ENCODE peak calls at places on chromosomes 5 and 9, in five cellular contexts. One of them, this sample, is unnamed. For H3K36me3, the result is how much of the 10 kb centered on the place peaks cover.

GRCh38 chr5:1729641-1730486 is 69.8 kb downstream of the MRPL36 start:
- DNase-seq in left ventricle myocardium inferior: no peak
- DNase-seq in tibial artery: peak
- DNase-seq in neural progenitor cell: no peak
- DNase-seq in aorta: no peak
- DNase-seq in this sample: no peak

GRCh38 chr9:94912700-94913249 is 186.3 kb downstream of the AOPEP start:
- DNase-seq in neural progenitor cell: peak
- DNase-seq in tibial artery: no peak
- DNase-seq in aorta: no peak
- DNase-seq in left ventricle myocardium inferior: no peak
- DNase-seq in this sample: peak

GRCh38 chr5:102718819-102719218 is 36.3 kb upstream of the PAM start:
- DNase-seq in neural progenitor cell: no peak
- DNase-seq in left ventricle myocardium inferior: no peak
- DNase-seq in tibial artery: no peak
- DNase-seq in aorta: no peak
- DNase-seq in this sample: no peak

GRCh38 chr5:179146277-179146676 is 86.1 kb downstream of the ZNF354C start:
- DNase-seq in tibial artery: no peak
- DNase-seq in left ventricle myocardium inferior: no peak
- DNase-seq in aorta: peak
- DNase-seq in neural progenitor cell: no peak
- DNase-seq in this sample: no peak

GRCh38 chr5:51404256-51404655 is 21.0 kb downstream of the ISL1 start:
- DNase-seq in tibial artery: no peak
- DNase-seq in aorta: no peak
- DNase-seq in neural progenitor cell: no peak
- DNase-seq in left ventricle myocardium inferior: no peak
- DNase-seq in this sample: no peak

GRCh38 chr9:34603610-34604231 is 8.2 kb downstream of the RPP25L start:
- DNase-seq in left ventricle myocardium inferior: peak
- DNase-seq in tibial artery: peak
- DNase-seq in aorta: peak
- DNase-seq in neural progenitor cell: peak
- DNase-seq in this sample: peak

GRCh38 chr5:91378683-91379601 is 4.2 kb downstream of the ARRDC3 start:
- DNase-seq in aorta: no peak
- DNase-seq in neural progenitor cell: no peak
- DNase-seq in tibial artery: no peak
- DNase-seq in left ventricle myocardium inferior: no peak
- DNase-seq in this sample: no peak

GRCh38 chr5:161546463-161547301 is at the start of gene GABRB2:
- DNase-seq in left ventricle myocardium inferior: peak
- DNase-seq in tibial artery: no peak
- DNase-seq in neural progenitor cell: peak
- DNase-seq in aorta: peak
- DNase-seq in this sample: no peak

GRCh38 chr5:170220196-170220595 is 12.6 kb upstream of the C5orf58 start:
- DNase-seq in tibial artery: no peak
- DNase-seq in left ventricle myocardium inferior: no peak
- DNase-seq in aorta: no peak
- DNase-seq in neural progenitor cell: no peak
- DNase-seq in this sample: no peak

GRCh38 chr9:79403495-79403894 is 168.3 kb upstream of the TLE4 start:
- DNase-seq in neural progenitor cell: no peak
- DNase-seq in left ventricle myocardium inferior: no peak
- DNase-seq in aorta: no peak
- DNase-seq in tibial artery: no peak
- DNase-seq in this sample: no peak

GRCh38 chr9:73149371-73150067 is 2.1 kb upstream of the ANXA1 start:
- DNase-seq in neural progenitor cell: no peak
- DNase-seq in tibial artery: no peak
- DNase-seq in left ventricle myocardium inferior: no peak
- DNase-seq in aorta: no peak
- DNase-seq in this sample: peak

GRCh38 chr5:82931110-82931509 is 146.1 kb downstream of the TMEM167A start:
- DNase-seq in left ventricle myocardium inferior: no peak
- DNase-seq in neural progenitor cell: no peak
- DNase-seq in aorta: no peak
- DNase-seq in tibial artery: no peak
- DNase-seq in this sample: no peak

GRCh38 chr5:61332369-61332745 is 299 bp downstream of the ZSWIM6 start:
- DNase-seq in left ventricle myocardium inferior: peak
- DNase-seq in tibial artery: peak
- DNase-seq in aorta: peak
- DNase-seq in neural progenitor cell: peak
- DNase-seq in this sample: peak

GRCh38 chr9:120998111-120998510 is 52.0 kb downstream of the C5 start:
- DNase-seq in neural progenitor cell: no peak
- DNase-seq in aorta: no peak
- DNase-seq in tibial artery: no peak
- DNase-seq in left ventricle myocardium inferior: no peak
- DNase-seq in this sample: no peak

GRCh38 chr9:133403766-133404439 is 13.9 kb downstream of the REXO4 start:
- DNase-seq in tibial artery: no peak
- DNase-seq in neural progenitor cell: peak
- DNase-seq in aorta: no peak
- DNase-seq in left ventricle myocardium inferior: no peak
- DNase-seq in this sample: peak

GRCh38 chr5:154189256-154189818 is 1.2 kb upstream of the GALNT10 start:
- DNase-seq in tibial artery: peak
- DNase-seq in aorta: no peak
- DNase-seq in neural progenitor cell: peak
- DNase-seq in left ventricle myocardium inferior: peak
- DNase-seq in this sample: no peak

GRCh38 chr5:150428106-150428876 is 15.6 kb upstream of the CD74 start:
- DNase-seq in aorta: no peak
- DNase-seq in left ventricle myocardium inferior: peak
- DNase-seq in tibial artery: no peak
- DNase-seq in neural progenitor cell: no peak
- DNase-seq in this sample: no peak

GRCh38 chr9:89619739-89620138 is 14.9 kb downstream of the GADD45G start:
- DNase-seq in tibial artery: no peak
- DNase-seq in aorta: no peak
- DNase-seq in neural progenitor cell: no peak
- DNase-seq in left ventricle myocardium inferior: no peak
- DNase-seq in this sample: no peak

GRCh38 chr5:151144922-151145321 is 12.7 kb downstream of the ANXA6 start:
- DNase-seq in neural progenitor cell: no peak
- DNase-seq in tibial artery: no peak
- DNase-seq in left ventricle myocardium inferior: no peak
- DNase-seq in aorta: no peak
- DNase-seq in this sample: no peak

GRCh38 chr5:10246761-10247160 is 2.9 kb downstream of the ATPSCKMT start:
- DNase-seq in neural progenitor cell: no peak
- DNase-seq in tibial artery: no peak
- DNase-seq in aorta: no peak
- DNase-seq in left ventricle myocardium inferior: no peak
- DNase-seq in this sample: no peak

GRCh38 chr5:132289097-132289496 is 5.1 kb upstream of the SLC22A4 start:
- DNase-seq in neural progenitor cell: no peak
- DNase-seq in aorta: no peak
- DNase-seq in tibial artery: no peak
- DNase-seq in left ventricle myocardium inferior: no peak
- DNase-seq in this sample: no peak

GRCh38 chr9:116405321-116405720 is 251.7 kb downstream of the PAPPA start:
- DNase-seq in tibial artery: no peak
- DNase-seq in left ventricle myocardium inferior: no peak
- DNase-seq in neural progenitor cell: no peak
- DNase-seq in aorta: no peak
- DNase-seq in this sample: no peak

GRCh38 chr5:157977957-157978505 is 119.1 kb upstream of the CLINT1 start:
- DNase-seq in left ventricle myocardium inferior: peak
- DNase-seq in aorta: no peak
- DNase-seq in neural progenitor cell: no peak
- DNase-seq in tibial artery: no peak
- DNase-seq in this sample: no peak

GRCh38 chr5:116359575-116359974 is 215.0 kb downstream of the SEMA6A start:
- DNase-seq in aorta: no peak
- DNase-seq in neural progenitor cell: no peak
- DNase-seq in left ventricle myocardium inferior: no peak
- DNase-seq in tibial artery: no peak
- DNase-seq in this sample: no peak

GRCh38 chr5:149417714-149418368 is 38.7 kb upstream of the IL17B start:
- DNase-seq in neural progenitor cell: no peak
- DNase-seq in aorta: peak
- DNase-seq in left ventricle myocardium inferior: no peak
- DNase-seq in tibial artery: no peak
- DNase-seq in this sample: no peak

GRCh38 chr9:114798793-114799427 is 6.9 kb downstream of the TNFSF15 start:
- DNase-seq in tibial artery: no peak
- DNase-seq in neural progenitor cell: no peak
- DNase-seq in aorta: no peak
- DNase-seq in left ventricle myocardium inferior: no peak
- DNase-seq in this sample: no peak

GRCh38 chr5:554284-554988 is 30.2 kb upstream of the SLC9A3 start:
- DNase-seq in left ventricle myocardium inferior: no peak
- DNase-seq in aorta: no peak
- DNase-seq in tibial artery: no peak
- DNase-seq in neural progenitor cell: no peak
- DNase-seq in this sample: no peak

GRCh38 chr5:15105799-15106393 is 234.3 kb upstream of the ANKH start:
- DNase-seq in left ventricle myocardium inferior: no peak
- DNase-seq in aorta: no peak
- DNase-seq in tibial artery: peak
- DNase-seq in neural progenitor cell: peak
- DNase-seq in this sample: peak

GRCh38 chr9:116404228-116404627 is 250.6 kb downstream of the PAPPA start:
- DNase-seq in left ventricle myocardium inferior: no peak
- DNase-seq in neural progenitor cell: no peak
- DNase-seq in aorta: no peak
- DNase-seq in tibial artery: no peak
- DNase-seq in this sample: no peak

GRCh38 chr9:114303977-114304376 is 18.9 kb upstream of the ORM1 start:
- DNase-seq in aorta: no peak
- DNase-seq in neural progenitor cell: no peak
- DNase-seq in tibial artery: no peak
- DNase-seq in left ventricle myocardium inferior: no peak
- DNase-seq in this sample: no peak

GRCh38 chr9:113577525-113578261 is 114.2 kb downstream of the RGS3 start:
- DNase-seq in left ventricle myocardium inferior: peak
- DNase-seq in aorta: peak
- DNase-seq in tibial artery: no peak
- DNase-seq in neural progenitor cell: no peak
- DNase-seq in this sample: peak

GRCh38 chr5:1931590-1932138 is 48.9 kb upstream of the IRX4 start:
- DNase-seq in neural progenitor cell: peak
- DNase-seq in aorta: no peak
- DNase-seq in left ventricle myocardium inferior: peak
- DNase-seq in tibial artery: peak
- DNase-seq in this sample: no peak

GRCh38 chr5:93602261-93603149 is 19.5 kb downstream of the NR2F1 start:
- DNase-seq in aorta: no peak
- DNase-seq in left ventricle myocardium inferior: no peak
- DNase-seq in neural progenitor cell: peak
- DNase-seq in tibial artery: no peak
- DNase-seq in this sample: no peak

GRCh38 chr5:146574713-146575112 is 58.7 kb upstream of the GPR151 start:
- DNase-seq in left ventricle myocardium inferior: no peak
- DNase-seq in tibial artery: no peak
- DNase-seq in aorta: no peak
- DNase-seq in neural progenitor cell: no peak
- DNase-seq in this sample: no peak

GRCh38 chr9:123329329-123329955 is 26.6 kb upstream of the CRB2 start:
- DNase-seq in aorta: peak
- DNase-seq in tibial artery: no peak
- DNase-seq in left ventricle myocardium inferior: no peak
- DNase-seq in neural progenitor cell: no peak
- DNase-seq in this sample: peak

GRCh38 chr5:39399135-39400036 is 25.4 kb downstream of the DAB2 start:
- DNase-seq in left ventricle myocardium inferior: no peak
- DNase-seq in aorta: no peak
- DNase-seq in neural progenitor cell: no peak
- DNase-seq in tibial artery: no peak
- DNase-seq in this sample: peak

GRCh38 chr5:160097981-160098380 is 21.3 kb downstream of the PWWP2A start:
- DNase-seq in left ventricle myocardium inferior: no peak
- DNase-seq in tibial artery: no peak
- DNase-seq in neural progenitor cell: no peak
- DNase-seq in aorta: no peak
- DNase-seq in this sample: no peak
- H3K36me3 ChIP-seq in left ventricle myocardium inferior: under half
- H3K36me3 ChIP-seq in tibial artery: under half
- H3K36me3 ChIP-seq in neural progenitor cell: under half
- H3K36me3 ChIP-seq in aorta: under half
- H3K36me3 ChIP-seq in this sample: under half

DNA sequence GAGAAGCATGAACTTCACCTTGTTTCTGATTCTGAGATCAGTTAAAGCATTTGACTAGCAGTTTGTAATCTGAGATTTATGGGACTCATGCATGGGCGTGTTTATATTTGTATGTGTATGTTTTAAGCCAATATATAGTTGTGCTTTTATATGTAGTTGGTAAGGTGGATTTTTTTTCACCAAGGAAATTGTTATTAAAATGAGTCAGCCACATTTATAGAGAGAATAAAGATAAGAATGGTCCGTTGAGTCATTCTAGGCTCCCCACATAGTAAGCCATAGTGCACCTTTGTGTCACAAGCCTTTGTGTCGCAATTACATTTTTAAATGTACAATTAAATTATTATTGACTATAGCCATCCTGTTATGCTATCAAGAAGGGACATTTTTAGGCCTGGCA is 89.0 kb downstream of the NLN start:
- DNase-seq in neural progenitor cell: no peak
- DNase-seq in left ventricle myocardium inferior: no peak
- DNase-seq in tibial artery: no peak
- DNase-seq in aorta: no peak
- DNase-seq in this sample: no peak
- H3K27ac ChIP-seq in neural progenitor cell: no peak
- H3K27ac ChIP-seq in left ventricle myocardium inferior: no peak
- H3K27ac ChIP-seq in tibial artery: no peak
- H3K27ac ChIP-seq in aorta: no peak
- H3K27ac ChIP-seq in this sample: no peak

GRCh38 chr5:88502179-88503064 is 233.8 kb upstream of the TMEM161B start:
- DNase-seq in aorta: no peak
- DNase-seq in tibial artery: no peak
- DNase-seq in left ventricle myocardium inferior: no peak
- DNase-seq in neural progenitor cell: no peak
- DNase-seq in this sample: peak
- H3K4me3 ChIP-seq in aorta: peak
- H3K4me3 ChIP-seq in tibial artery: peak
- H3K4me3 ChIP-seq in left ventricle myocardium inferior: peak
- H3K4me3 ChIP-seq in neural progenitor cell: no peak
- H3K4me3 ChIP-seq in this sample: peak

GRCh38 chr5:37005252-37005651 is 128.7 kb downstream of the NIPBL start:
- DNase-seq in tibial artery: no peak
- DNase-seq in aorta: no peak
- DNase-seq in neural progenitor cell: no peak
- DNase-seq in left ventricle myocardium inferior: no peak
- DNase-seq in this sample: no peak

GRCh38 chr5:36998578-36998977 is 122.0 kb downstream of the NIPBL start:
- DNase-seq in tibial artery: no peak
- DNase-seq in aorta: no peak
- DNase-seq in neural progenitor cell: no peak
- DNase-seq in left ventricle myocardium inferior: no peak
- DNase-seq in this sample: no peak

GRCh38 chr5:37005946-37006540 is 129.5 kb downstream of the NIPBL start:
- DNase-seq in aorta: no peak
- DNase-seq in left ventricle myocardium inferior: no peak
- DNase-seq in neural progenitor cell: no peak
- DNase-seq in tibial artery: no peak
- DNase-seq in this sample: no peak

GRCh38 chr5:37002176-37002751 is 125.7 kb downstream of the NIPBL start:
- DNase-seq in tibial artery: no peak
- DNase-seq in neural progenitor cell: no peak
- DNase-seq in left ventricle myocardium inferior: no peak
- DNase-seq in aorta: no peak
- DNase-seq in this sample: no peak
- H3K36me3 ChIP-seq in tibial artery: half or more
- H3K36me3 ChIP-seq in neural progenitor cell: under half
- H3K36me3 ChIP-seq in left ventricle myocardium inferior: half or more
- H3K36me3 ChIP-seq in aorta: under half
- H3K36me3 ChIP-seq in this sample: under half

This sample was measured in SJCRH30.